ENCODE peak calls at places on chromosomes 1 and 21, in four cellular contexts. One of them, this sample, is unnamed.

GRCh38 chr1:16066245-16066644 is 7.2 kb downstream of the FAM131C start:
- DNase-seq in fibroblast of lung: no peak
- DNase-seq in endodermal cell: no peak
- DNase-seq in GM12878: no peak
- DNase-seq in this sample: no peak

GRCh38 chr1:112501810-112502641 is 6.7 kb upstream of the WNT2B start:
- DNase-seq in fibroblast of lung: peak; percentile 71
- DNase-seq in GM12878: no peak
- DNase-seq in endodermal cell: peak; percentile 82
- DNase-seq in this sample: peak; percentile 89

GRCh38 chr1:32816676-32817158 is 441 bp downstream of the YARS1 start:
- DNase-seq in endodermal cell: no peak
- DNase-seq in GM12878: no peak
- DNase-seq in fibroblast of lung: peak; percentile 44
- DNase-seq in this sample: no peak

GRCh38 chr1:8276173-8276914 is 41.6 kb upstream of the SLC45A1 start:
- DNase-seq in GM12878: no peak
- DNase-seq in endodermal cell: no peak
- DNase-seq in fibroblast of lung: no peak
- DNase-seq in this sample: no peak

GRCh38 chr21:45267390-45267760 is 20.3 kb downstream of the POFUT2 start:
- DNase-seq in fibroblast of lung: no peak
- DNase-seq in GM12878: no peak
- DNase-seq in endodermal cell: peak; percentile 29
- DNase-seq in this sample: peak; percentile 33

GRCh38 chr1:178613271-178613945 is 100.5 kb downstream of the TEX35 start:
- DNase-seq in GM12878: no peak
- DNase-seq in fibroblast of lung: no peak
- DNase-seq in endodermal cell: no peak
- DNase-seq in this sample: no peak

GRCh38 chr1:25829046-25829445 is 9.3 kb downstream of the MTFR1L start:
- DNase-seq in fibroblast of lung: no peak
- DNase-seq in GM12878: no peak
- DNase-seq in endodermal cell: no peak
- DNase-seq in this sample: no peak

GRCh38 chr1:100930494-100930893 is 34.6 kb downstream of the SLC30A7 start:
- DNase-seq in fibroblast of lung: no peak
- DNase-seq in endodermal cell: no peak
- DNase-seq in GM12878: no peak
- DNase-seq in this sample: no peak

GRCh38 chr1:231396643-231397042 is 25.4 kb downstream of the EGLN1 start:
- DNase-seq in GM12878: no peak
- DNase-seq in fibroblast of lung: no peak
- DNase-seq in endodermal cell: no peak
- DNase-seq in this sample: no peak

GRCh38 chr1:17569200-17570139 is 30.0 kb downstream of the ARHGEF10L start:
- DNase-seq in GM12878: no peak
- DNase-seq in fibroblast of lung: peak; percentile 95
- DNase-seq in endodermal cell: peak; percentile 83
- DNase-seq in this sample: peak; percentile 93

GRCh38 chr1:180154003-180154324 is 705 bp upstream of the QSOX1 start:
- DNase-seq in endodermal cell: no peak
- DNase-seq in GM12878: no peak
- DNase-seq in fibroblast of lung: no peak
- DNase-seq in this sample: no peak

DNA sequence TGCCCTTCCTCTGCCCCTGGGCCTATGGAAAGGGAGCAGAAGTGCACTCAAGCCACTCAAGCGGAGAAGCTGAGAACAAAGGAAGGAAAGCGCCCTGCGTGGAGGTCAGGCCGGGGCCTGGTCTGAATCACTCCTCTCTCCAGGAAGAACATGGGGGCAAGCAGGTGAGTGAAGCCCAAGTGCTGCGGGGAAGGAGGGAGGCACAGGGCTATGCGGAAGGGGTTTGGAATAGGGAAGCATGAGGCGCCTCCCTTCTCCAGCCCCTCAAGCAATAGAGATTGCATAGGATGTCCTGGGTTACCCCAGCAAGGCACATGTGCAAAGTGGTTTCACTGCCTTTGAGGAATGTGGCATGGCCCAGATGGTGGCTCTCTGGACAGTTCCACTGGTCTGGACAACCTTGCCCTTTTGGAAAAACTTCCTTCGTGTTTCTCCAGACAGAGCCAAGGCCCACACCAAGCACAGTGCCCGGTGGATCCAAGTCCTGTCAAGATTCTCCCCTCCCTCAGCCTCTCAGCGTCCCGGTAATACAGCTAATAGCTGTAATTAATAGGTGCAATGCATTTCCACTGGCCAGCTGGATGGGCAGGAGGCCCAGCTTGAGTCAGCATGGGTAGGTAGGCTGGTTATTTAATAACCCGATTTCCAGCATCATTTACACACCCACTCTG is 13.7 kb downstream of the BLACAT1 start:
- DNase-seq in endodermal cell: peak; percentile 68
- DNase-seq in fibroblast of lung: no peak
- DNase-seq in GM12878: no peak
- DNase-seq in this sample: peak; percentile 88
- H3K4me1 ChIP-seq in endodermal cell: peaks cover 44% of the 10 kb centered on the region
- H3K4me1 ChIP-seq in fibroblast of lung: no peaks in the 10 kb centered on the region
- H3K4me1 ChIP-seq in GM12878: peaks cover 20% of the 10 kb centered on the region
- H3K4me1 ChIP-seq in this sample: peaks cover 39% of the 10 kb centered on the region

GRCh38 chr1:117613969-117614865 is 8.4 kb downstream of the TENT5C start:
- DNase-seq in endodermal cell: peak; percentile 17
- DNase-seq in GM12878: no peak
- DNase-seq in fibroblast of lung: no peak
- DNase-seq in this sample: no peak

GRCh38 chr1:117615474-117615873 is 9.6 kb downstream of the TENT5C start:
- DNase-seq in endodermal cell: peak; percentile 24
- DNase-seq in fibroblast of lung: no peak
- DNase-seq in GM12878: no peak
- DNase-seq in this sample: no peak

GRCh38 chr1:117611894-117612481 is 6.1 kb downstream of the TENT5C start:
- DNase-seq in fibroblast of lung: no peak
- DNase-seq in GM12878: no peak
- DNase-seq in endodermal cell: peak; percentile 11
- DNase-seq in this sample: no peak

GRCh38 chr1:117612517-117613248 is 6.8 kb downstream of the TENT5C start:
- DNase-seq in GM12878: no peak
- DNase-seq in fibroblast of lung: peak; percentile 85
- DNase-seq in endodermal cell: peak; percentile 42
- DNase-seq in this sample: no peak

DNA sequence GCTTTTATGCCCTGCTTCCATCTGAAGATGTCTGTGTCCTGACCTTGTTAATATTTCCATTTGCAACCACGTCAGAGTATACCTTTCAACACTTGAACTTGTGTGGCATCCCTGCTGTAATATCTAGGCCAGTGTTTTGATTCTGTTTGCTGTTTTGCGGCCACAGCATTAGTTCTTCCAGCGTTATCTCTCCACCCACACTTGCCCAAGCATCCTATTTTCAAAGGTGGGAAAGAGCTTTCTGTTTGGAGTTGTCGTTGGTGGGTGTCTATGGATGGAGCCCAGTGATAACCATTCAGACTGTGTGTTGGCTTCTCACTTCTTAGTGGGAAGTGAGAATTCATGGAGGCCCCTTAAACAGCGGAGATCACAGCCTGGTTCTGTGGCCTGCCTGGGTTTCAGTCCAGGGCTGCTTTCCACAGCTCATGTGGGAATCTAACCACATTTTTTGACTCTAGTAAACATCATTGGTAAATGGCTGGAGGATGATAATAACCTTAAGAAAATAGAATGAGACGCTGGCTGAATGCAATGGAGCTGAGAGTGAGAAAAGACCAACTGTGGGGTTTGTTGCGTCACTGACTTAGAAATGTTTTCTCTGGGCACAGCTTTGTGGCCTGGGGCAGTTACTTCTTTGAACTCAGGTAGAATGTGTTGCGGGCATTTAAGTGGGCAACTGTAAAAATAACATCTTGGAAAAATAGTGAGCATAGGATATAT is 7.6 kb downstream of the TENT5C start:
- DNase-seq in fibroblast of lung: no peak
- DNase-seq in GM12878: no peak
- DNase-seq in endodermal cell: peak; percentile 21
- DNase-seq in this sample: no peak
- H3K9ac ChIP-seq in fibroblast of lung: no peak overlapping the region
- H3K9ac ChIP-seq in GM12878: no peak overlapping the region
- H3K9ac ChIP-seq in endodermal cell: no peak overlapping the region
- H3K9ac ChIP-seq in this sample: no peak overlapping the region

DNA sequence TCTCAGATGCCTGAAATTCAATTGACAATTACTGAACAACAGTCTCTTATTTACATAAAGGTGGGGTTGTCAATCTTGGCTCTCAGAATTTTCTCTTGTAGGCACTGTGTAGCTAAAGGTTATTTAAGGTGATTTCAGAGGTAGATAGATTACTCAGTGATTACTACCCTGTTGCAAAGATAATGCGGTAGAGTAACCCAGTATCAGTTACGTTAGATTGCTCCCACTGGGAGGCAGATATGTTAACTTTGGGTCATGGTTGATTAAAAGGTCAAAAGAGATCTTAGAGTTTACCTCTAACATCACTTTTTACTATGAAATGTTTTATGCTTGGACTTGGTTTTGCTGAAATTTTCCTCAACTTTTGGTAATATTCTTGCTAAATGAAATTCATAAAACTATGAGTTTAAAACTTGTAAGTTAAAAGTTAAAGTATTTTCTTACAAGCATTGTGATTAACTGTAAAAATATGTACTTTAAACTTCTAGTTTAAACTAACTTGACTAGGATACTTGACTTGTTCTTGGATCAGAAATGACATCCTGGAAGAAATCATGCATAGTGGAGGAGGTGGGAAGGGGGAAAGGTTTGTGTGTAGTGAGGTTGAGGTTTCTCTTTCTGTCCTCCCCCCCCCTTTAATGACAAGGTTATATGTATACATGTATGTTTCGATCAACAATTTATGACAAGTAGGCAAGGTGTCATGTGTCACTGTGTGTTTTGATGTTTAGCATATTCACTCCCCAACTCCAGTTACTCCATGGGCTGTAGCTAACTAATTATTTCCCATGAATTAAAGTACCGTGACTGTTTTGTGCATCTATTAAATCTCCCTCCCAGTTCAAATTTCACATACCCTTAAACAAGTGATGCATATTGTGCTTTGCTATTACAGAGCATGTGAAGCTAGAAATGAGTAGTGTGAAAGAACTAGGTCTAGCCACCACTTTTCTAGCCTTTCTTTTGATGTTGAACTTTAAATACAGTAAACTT is 2.9 kb downstream of the LAMC1 start:
- DNase-seq in endodermal cell: no peak
- DNase-seq in GM12878: peak; percentile 51
- DNase-seq in fibroblast of lung: peak; percentile 43
- DNase-seq in this sample: no peak
- H3K4me1 ChIP-seq in endodermal cell: peaks cover 26% of the 10 kb centered on the region
- H3K4me1 ChIP-seq in GM12878: peaks cover 30% of the 10 kb centered on the region
- H3K4me1 ChIP-seq in fibroblast of lung: peaks cover 18% of the 10 kb centered on the region
- H3K4me1 ChIP-seq in this sample: peaks cover 9% of the 10 kb centered on the region

GRCh38 chr1:59685101-59685500 is 129.6 kb upstream of the HOOK1 start:
- DNase-seq in endodermal cell: no peak
- DNase-seq in fibroblast of lung: no peak
- DNase-seq in GM12878: no peak
- DNase-seq in this sample: no peak
- H3K9ac ChIP-seq in endodermal cell: no peak overlapping the region
- H3K9ac ChIP-seq in fibroblast of lung: no peak overlapping the region
- H3K9ac ChIP-seq in GM12878: no peak overlapping the region
- H3K9ac ChIP-seq in this sample: no peak overlapping the region

DNA sequence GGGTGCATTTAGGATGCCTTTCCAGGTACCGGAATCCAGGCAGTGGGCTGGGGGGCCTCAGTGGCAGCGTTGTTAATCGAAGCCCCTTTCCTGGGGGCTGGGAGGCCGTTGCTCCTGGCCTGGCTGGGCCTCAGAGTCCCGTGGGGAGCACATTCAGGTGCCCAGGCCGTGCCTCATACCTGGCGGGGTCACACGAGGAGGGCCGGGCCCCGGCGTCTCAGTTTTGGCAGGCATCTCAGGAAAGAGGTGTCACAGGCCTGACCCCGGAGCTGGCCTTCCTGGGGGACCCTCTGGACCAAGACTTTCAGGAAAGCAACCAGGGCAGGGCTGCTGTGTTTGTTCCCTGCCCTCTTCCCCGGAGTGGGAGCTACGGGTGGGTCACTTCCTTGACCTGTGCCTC is 4.1 kb downstream of the NBL1 start:
- DNase-seq in GM12878: no peak
- DNase-seq in fibroblast of lung: no peak
- DNase-seq in endodermal cell: no peak
- DNase-seq in this sample: peak; percentile 68
- H3K4me1 ChIP-seq in GM12878: peaks cover 3% of the 10 kb centered on the region
- H3K4me1 ChIP-seq in fibroblast of lung: peaks cover 34% of the 10 kb centered on the region
- H3K4me1 ChIP-seq in endodermal cell: peaks cover 6% of the 10 kb centered on the region
- H3K4me1 ChIP-seq in this sample: peaks cover 4% of the 10 kb centered on the region

This sample was measured in kidney.